ENCODE peak calls at places on chromosomes 2 and 18, in seven cellular contexts. D is stimulated activated CD4-positive, alpha-beta T cell treated with anti-CD3 and anti-CD28 coated beads, Interleukin-1b, Interleukin-23, amount 100 ng/mL, for 4 hours; Q is brain microvascular endothelial cell; O is cardiac septum; M is right cardiac atrium; P is HEK293T; Y is T-helper 2 cell. W is an unnamed sample.

GRCh38 chr2:149019768-149020167 is 18.7 kb upstream of the LYPD6B start:
- DNase-seq in D (no peak), Q (no peak), O (no peak), M (no peak), P (no peak), Y (no peak), W (no peak)

GRCh38 chr2:177164584-177165052 is 48.0 kb upstream of the HNRNPA3 start:
- DNase-seq in D (peak; percentile 66), Q (peak; percentile 82), O (peak; percentile 91), M (peak; percentile 82), P (peak; percentile 73), Y (peak; percentile 49), W (peak; percentile 93)

GRCh38 chr2:10048501-10049171 is 5.3 kb downstream of the KLF11 start:
- DNase-seq in D (no peak), Q (peak; percentile 27), O (no peak), M (no peak), P (peak; percentile 45), Y (no peak), W (peak; percentile 56)

GRCh38 chr2:206692971-206693370 is 25.2 kb downstream of the DYTN start:
- DNase-seq in D (no peak), Q (no peak), O (no peak), M (no peak), P (no peak), Y (no peak), W (no peak)

GRCh38 chr2:23589739-23590138 is 204.8 kb downstream of the KLHL29 start:
- DNase-seq in D (no peak), Q (no peak), O (peak; percentile 64), M (no peak), P (no peak), Y (no peak), W (no peak)

GRCh38 chr2:179562330-179562885 is 297.8 kb upstream of the SESTD1 start:
- DNase-seq in D (no peak), Q (no peak), O (no peak), M (no peak), P (peak; percentile 10), Y (no peak), W (peak; percentile 4)

GRCh38 chr2:88669371-88670214 is 21.9 kb upstream of the RPIA start:
- DNase-seq in D (no peak), Q (peak; percentile 40), O (no peak), M (no peak), P (peak; percentile 52), Y (no peak), W (no peak)

GRCh38 chr2:234111523-234111922 is 61.0 kb downstream of the SPP2 start:
- DNase-seq in D (no peak), Q (no peak), O (no peak), M (no peak), P (no peak), Y (no peak), W (no peak)

GRCh38 chr18:43392168-43392567 is 114.9 kb upstream of the SYT4 start:
- DNase-seq in D (no peak), Q (no peak), O (no peak), M (no peak), P (no peak), Y (no peak), W (no peak)

GRCh38 chr18:79507076-79507545 is 111.4 kb downstream of the NFATC1 start:
- DNase-seq in D (no peak), Q (peak; percentile 29), O (peak; percentile 90), M (peak; percentile 90), P (no peak), Y (no peak), W (peak; percentile 59)

GRCh38 chr18:71485578-71485977 is 1058.6 kb downstream of the CBLN2 start:
- DNase-seq in D (no peak), Q (peak; percentile 2), O (no peak), M (no peak), P (no peak), Y (no peak), W (no peak)

GRCh38 chr18:33541316-33541715 is 36.7 kb upstream of the ASXL3 start:
- DNase-seq in D (no peak), Q (no peak), O (no peak), M (no peak), P (no peak), Y (no peak), W (no peak)

GRCh38 chr2:109692013-109692738 is 78.0 kb downstream of the SOWAHC start:
- DNase-seq in D (no peak), Q (no peak), O (peak; percentile 55), M (no peak), P (peak; percentile 25), Y (no peak), W (no peak)

GRCh38 chr2:80050246-80050645 is 254.3 kb downstream of the LRRTM1 start:
- DNase-seq in D (no peak), Q (no peak), O (no peak), M (no peak), P (no peak), Y (no peak), W (peak; percentile 23)

GRCh38 chr2:172446524-172447063 is 19.2 kb downstream of the ITGA6 start:
- DNase-seq in D (no peak), Q (no peak), O (no peak), M (no peak), P (no peak), Y (no peak), W (no peak)

GRCh38 chr2:121241466-121241865 is 43.5 kb downstream of the TFCP2L1 start:
- DNase-seq in D (no peak), Q (no peak), O (no peak), M (no peak), P (no peak), Y (no peak), W (no peak)

GRCh38 chr2:62727259-62727867 is 21.9 kb downstream of the EHBP1 start:
- DNase-seq in D (no peak), Q (no peak), O (no peak), M (no peak), P (no peak), Y (no peak), W (no peak)

GRCh38 chr2:10297950-10298349 is 4.8 kb upstream of the HPCAL1 start:
- DNase-seq in D (peak; percentile 51), Q (peak; percentile 81), O (no peak), M (peak; percentile 43), P (no peak), Y (no peak), W (no peak)

GRCh38 chr2:174682578-174683391 is 81.5 kb downstream of the CHRNA1 start:
- DNase-seq in D (peak; percentile 52), Q (peak; percentile 29), O (peak; percentile 87), M (peak; percentile 80), P (peak; percentile 70), Y (peak; percentile 36), W (peak; percentile 76)

GRCh38 chr2:217851191-217852020 is 151.4 kb downstream of the TNS1 start:
- DNase-seq in D (no peak), Q (peak; percentile 18), O (no peak), M (peak; percentile 60), P (no peak), Y (no peak), W (no peak)

W was measured in retina.